ENCODE peak calls at places on chromosomes 16 and 17, in nine cellular contexts. X is adrenal gland, Q is IMR-90, H is epithelial cell of esophagus, V is coronary artery, K is astrocyte of the cerebellum, J is GM12865, O is cardiac fibroblast, I is choroid plexus epithelial cell. L is an unnamed sample.

GRCh38 chr17:49730787-49731441 is 23.1 kb upstream of the SLC35B1 start:
- DNase-seq in X (no peak), Q (no peak), H (no peak), V (no peak), K (no peak), J (no peak), O (peak), I (no peak), L (peak)

GRCh38 chr16:56625140-56625942 is at the start of gene MT1E:
- DNase-seq in X (peak), Q (peak), H (peak), V (peak), K (no peak), J (peak), O (peak), I (peak), L (peak)

GRCh38 chr16:764848-765487 is 4.4 kb downstream of the MSLN start:
- DNase-seq in X (no peak), Q (no peak), H (no peak), V (no peak), K (no peak), J (no peak), O (no peak), I (no peak), L (no peak)

GRCh38 chr17:40825596-40825995 is 3.2 kb upstream of the KRT10 start:
- DNase-seq in X (no peak), Q (peak), H (no peak), V (no peak), K (no peak), J (no peak), O (no peak), I (peak), L (no peak)

GRCh38 chr16:3971706-3972105 is 91.2 kb upstream of the CREBBP start:
- DNase-seq in X (no peak), Q (peak), H (no peak), V (no peak), K (no peak), J (no peak), O (no peak), I (no peak), L (no peak)

GRCh38 chr17:62892069-62892675 is 73.9 kb upstream of the TANC2 start:
- DNase-seq in X (no peak), Q (no peak), H (no peak), V (no peak), K (no peak), J (no peak), O (peak), I (no peak), L (no peak)

GRCh38 chr17:36742267-36743000 is 141.1 kb downstream of the MRM1 start:
- DNase-seq in X (no peak), Q (no peak), H (no peak), V (no peak), K (no peak), J (no peak), O (no peak), I (no peak), L (no peak)

GRCh38 chr17:40307001-40307690 is 1.8 kb upstream of the RARA start:
- DNase-seq in X (no peak), Q (no peak), H (peak), V (peak), K (no peak), J (no peak), O (peak), I (peak), L (peak)

GRCh38 chr17:17866425-17866824 is 29.6 kb upstream of the SREBF1 start:
- DNase-seq in X (no peak), Q (no peak), H (no peak), V (no peak), K (no peak), J (no peak), O (no peak), I (no peak), L (no peak)

GRCh38 chr16:566475-567361 is at the start of gene NHLRC4:
- DNase-seq in X (peak), Q (peak), H (peak), V (no peak), K (no peak), J (peak), O (peak), I (peak), L (peak)

GRCh38 chr17:19411641-19412040 is 609 bp downstream of the RNF112 start:
- DNase-seq in X (no peak), Q (no peak), H (no peak), V (no peak), K (no peak), J (no peak), O (no peak), I (no peak), L (no peak)

GRCh38 chr17:37373530-37374159 is 2.1 kb upstream of the C17orf78 start:
- DNase-seq in X (peak), Q (peak), H (peak), V (no peak), K (peak), J (peak), O (peak), I (peak), L (peak)

GRCh38 chr17:68759343-68760140 is 158.4 kb upstream of the FAM20A start:
- DNase-seq in X (peak), Q (peak), H (peak), V (peak), K (peak), J (peak), O (peak), I (peak), L (peak)

GRCh38 chr17:57016764-57017116 is 38.8 kb downstream of the SCPEP1 start:
- DNase-seq in X (no peak), Q (peak), H (peak), V (peak), K (peak), J (no peak), O (no peak), I (peak), L (peak)

DNA sequence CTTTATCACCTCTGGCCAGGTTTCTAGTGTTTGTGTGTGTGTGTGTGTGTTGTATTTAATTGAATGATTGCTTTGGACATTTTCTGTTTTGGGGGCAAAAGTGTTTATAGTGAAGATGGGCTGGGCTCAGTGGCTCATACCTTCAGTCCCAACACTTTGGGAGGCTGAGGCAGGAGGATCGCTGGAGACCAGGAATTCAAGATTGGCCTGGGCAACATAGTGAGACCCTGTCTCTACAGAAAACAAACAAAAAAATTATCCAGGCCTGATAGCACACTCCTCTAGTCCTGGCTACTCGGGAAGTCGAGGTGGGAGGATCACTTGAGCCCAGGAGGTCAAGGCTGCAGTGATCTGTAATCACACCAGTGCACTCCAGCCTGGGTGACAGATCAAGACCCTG is 37.5 kb downstream of the RPA1 start:
- DNase-seq in X (no peak), Q (no peak), H (no peak), V (no peak), K (no peak), J (no peak), O (no peak), I (no peak), L (no peak)
- H3K4me3 ChIP-seq in X (no peak), Q (no peak), H (no peak), V (no peak), K (no peak), J (no peak), O (no peak), I (no peak), L (no peak)

GRCh38 chr16:31696968-31697743 is 169.5 kb downstream of the AHSP start:
- DNase-seq in X (no peak), Q (peak), H (peak), V (no peak), K (no peak), J (no peak), O (peak), I (peak), L (peak)
- TF ChIP-seq CTCF in X (peak), Q (peak), H (peak), V (no peak), K (peak), J (peak), O (peak), I (peak), L (peak)

DNA sequence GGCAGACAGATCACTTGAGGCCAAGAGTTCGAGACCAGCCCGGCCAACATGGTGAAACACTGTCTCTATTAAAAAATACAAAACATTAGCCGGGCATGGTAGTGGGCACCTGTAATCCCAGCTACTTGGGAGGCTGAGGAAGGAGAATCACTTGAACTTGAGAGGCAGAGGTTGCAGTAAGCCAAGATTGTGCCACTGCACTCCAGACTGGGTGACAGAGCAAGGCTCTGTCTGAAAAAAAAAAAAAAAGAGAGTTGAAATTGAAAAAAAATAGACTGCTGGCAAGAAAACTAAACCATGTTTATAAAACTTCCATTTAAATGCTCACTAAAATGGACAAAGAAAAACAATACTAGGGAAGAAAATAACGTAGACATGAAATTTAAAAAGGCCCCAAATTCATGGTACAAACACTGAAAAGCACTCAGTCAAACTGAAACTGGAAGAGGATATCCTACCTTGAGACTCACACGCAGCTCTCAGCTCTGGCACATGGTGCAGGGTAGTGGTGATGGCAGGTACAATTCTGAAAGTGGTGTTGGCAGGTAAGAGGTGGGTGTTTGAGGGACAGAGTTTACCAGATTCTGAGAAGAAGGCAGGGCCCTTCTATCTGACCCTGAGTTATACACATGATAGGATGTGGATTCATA is 19.3 kb downstream of the CNTROB start:
- DNase-seq in X (no peak), Q (no peak), H (no peak), V (no peak), K (no peak), J (peak), O (no peak), I (no peak), L (no peak)
- H3K4me3 ChIP-seq in X (no peak), Q (no peak), H (no peak), V (no peak), K (no peak), J (no peak), O (no peak), I (no peak), L (no peak)

GRCh38 chr16:86806838-86807351 is 228.5 kb downstream of the FOXL1 start:
- DNase-seq in X (no peak), Q (peak), H (no peak), V (no peak), K (no peak), J (no peak), O (no peak), I (no peak), L (no peak)

GRCh38 chr16:86810062-86810461 is 231.7 kb downstream of the FOXL1 start:
- DNase-seq in X (no peak), Q (no peak), H (no peak), V (no peak), K (no peak), J (no peak), O (no peak), I (no peak), L (no peak)

GRCh38 chr16:86812363-86812970 is 234.1 kb downstream of the FOXL1 start:
- DNase-seq in X (no peak), Q (no peak), H (no peak), V (no peak), K (no peak), J (no peak), O (no peak), I (no peak), L (no peak)

GRCh38 chr16:86808863-86809444 is 230.6 kb downstream of the FOXL1 start:
- DNase-seq in X (no peak), Q (no peak), H (no peak), V (no peak), K (no peak), J (no peak), O (no peak), I (no peak), L (no peak)

GRCh38 chr16:86809458-86809955 is 231.2 kb downstream of the FOXL1 start:
- DNase-seq in X (no peak), Q (peak), H (peak), V (no peak), K (peak), J (no peak), O (peak), I (peak), L (peak)
- TF ChIP-seq CTCF in X (no peak), Q (peak), H (peak), V (no peak), K (no peak), J (no peak), O (peak), I (no peak), L (peak)

GRCh38 chr16:84326545-84326944 is 31.9 kb downstream of the WFDC1 start:
- DNase-seq in X (no peak), Q (no peak), H (no peak), V (no peak), K (no peak), J (no peak), O (no peak), I (no peak), L (no peak)
- H3K4me3 ChIP-seq in X (no peak), Q (no peak), H (no peak), V (no peak), K (no peak), J (no peak), O (no peak), I (no peak), L (no peak)

L was measured in AG10803.